ENCODE peak calls at places on chromosome 10, in four cellular contexts. L, T, R and M are unnamed samples.

GRCh38 chr10:128150045-128150493 is 23.8 kb upstream of the MKI67 start:
- DNase-seq in L (peak; percentile 32), T (no peak), R (peak; percentile 93), M (no peak)

GRCh38 chr10:34622914-34623313 is 192.2 kb downstream of the PARD3 start:
- DNase-seq in L (no peak), T (no peak), R (no peak), M (no peak)

GRCh38 chr10:69842020-69842419 is 40.3 kb downstream of the COL13A1 start:
- DNase-seq in L (no peak), T (no peak), R (no peak), M (no peak)

GRCh38 chr10:95289921-95290421 is 832 bp downstream of the PDLIM1 start:
- DNase-seq in L (no peak), T (no peak), R (no peak), M (no peak)

GRCh38 chr10:20466731-20467130 is 430.4 kb downstream of the NEBL start:
- DNase-seq in L (peak; percentile 63), T (peak; percentile 9), R (no peak), M (no peak)

GRCh38 chr10:100683545-100684127 is 61.7 kb upstream of the PAX2 start:
- DNase-seq in L (no peak), T (no peak), R (peak; percentile 38), M (no peak)

GRCh38 chr10:103038570-103038969 is 120.5 kb downstream of the CNNM2 start:
- DNase-seq in L (no peak), T (no peak), R (no peak), M (no peak)

GRCh38 chr10:80259405-80259871 is 30.0 kb downstream of the MAT1A start:
- DNase-seq in L (no peak), T (no peak), R (no peak), M (no peak)

GRCh38 chr10:47027812-47028260 is 116.6 kb downstream of the PTPN20 start:
- DNase-seq in L (no peak), T (no peak), R (no peak), M (peak; percentile 50)

GRCh38 chr10:99406149-99406548 is 24.3 kb downstream of the GOT1 start:
- DNase-seq in L (no peak), T (no peak), R (no peak), M (no peak)

GRCh38 chr10:70137135-70137534 is 4.5 kb upstream of the AIFM2 start:
- DNase-seq in L (no peak), T (no peak), R (no peak), M (peak; percentile 38)

GRCh38 chr10:15253951-15254807 is 85.7 kb upstream of the NMT2 start:
- DNase-seq in L (no peak), T (no peak), R (no peak), M (no peak)

GRCh38 chr10:62724465-62724864 is 80.1 kb upstream of the ADO start:
- DNase-seq in L (no peak), T (no peak), R (peak; percentile 9), M (no peak)

GRCh38 chr10:76874151-76874550 is 763.5 kb downstream of the KCNMA1 start:
- DNase-seq in L (peak; percentile 60), T (no peak), R (no peak), M (peak; percentile 77)

GRCh38 chr10:97124211-97124610 is 61.5 kb downstream of the SLIT1 start:
- DNase-seq in L (no peak), T (no peak), R (no peak), M (no peak)

GRCh38 chr10:111093741-111094380 is 17.0 kb downstream of the ADRA2A start:
- DNase-seq in L (peak; percentile 59), T (no peak), R (no peak), M (no peak)

GRCh38 chr10:34288634-34289033 is 526.5 kb downstream of the PARD3 start:
- DNase-seq in L (peak; percentile 86), T (no peak), R (no peak), M (no peak)

GRCh38 chr10:3500408-3500856 is 284.6 kb downstream of the KLF6 start:
- DNase-seq in L (peak; percentile 72), T (peak; percentile 21), R (no peak), M (peak; percentile 94)

GRCh38 chr10:35092851-35093250 is 2.7 kb upstream of the CUL2 start:
- DNase-seq in L (no peak), T (no peak), R (no peak), M (no peak)

DNA sequence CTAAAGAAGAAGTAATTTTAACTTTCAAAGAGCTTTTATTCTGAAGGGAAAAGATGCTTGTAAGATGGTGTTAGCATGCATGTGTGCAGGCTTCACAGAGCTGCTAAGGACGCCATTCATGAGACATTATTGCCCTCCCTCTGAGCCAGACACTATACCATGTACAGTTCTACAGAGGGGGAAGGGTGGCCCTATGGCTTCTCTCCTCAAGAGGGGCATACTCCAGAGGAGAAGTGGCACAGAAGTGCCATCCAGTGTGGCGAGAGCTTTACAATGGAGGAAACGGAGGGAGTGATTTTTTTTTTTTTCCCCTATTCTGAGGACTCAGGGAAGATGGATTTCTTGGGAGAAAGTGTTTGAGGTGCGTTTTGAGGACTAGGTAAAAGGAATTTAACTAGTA is 119.5 kb downstream of the BICC1 start:
- DNase-seq in L (no peak), T (no peak), R (no peak), M (no peak)
- H3K27me3 ChIP-seq in L (no peaks in the 10 kb centered on the region), T (no peaks in the 10 kb centered on the region), R (no peaks in the 10 kb centered on the region), M (no peaks in the 10 kb centered on the region)

GRCh38 chr10:51085204-51085603 is 10.9 kb downstream of the PRKG1 start:
- DNase-seq in L (no peak), T (no peak), R (no peak), M (no peak)

GRCh38 chr10:51079766-51080165 is 5.5 kb downstream of the PRKG1 start:
- DNase-seq in L (no peak), T (no peak), R (no peak), M (no peak)

GRCh38 chr10:51086695-51087094 is 12.4 kb downstream of the PRKG1 start:
- DNase-seq in L (no peak), T (no peak), R (no peak), M (no peak)

GRCh38 chr10:51082857-51083256 is 8.6 kb downstream of the PRKG1 start:
- DNase-seq in L (no peak), T (no peak), R (no peak), M (no peak)

DNA sequence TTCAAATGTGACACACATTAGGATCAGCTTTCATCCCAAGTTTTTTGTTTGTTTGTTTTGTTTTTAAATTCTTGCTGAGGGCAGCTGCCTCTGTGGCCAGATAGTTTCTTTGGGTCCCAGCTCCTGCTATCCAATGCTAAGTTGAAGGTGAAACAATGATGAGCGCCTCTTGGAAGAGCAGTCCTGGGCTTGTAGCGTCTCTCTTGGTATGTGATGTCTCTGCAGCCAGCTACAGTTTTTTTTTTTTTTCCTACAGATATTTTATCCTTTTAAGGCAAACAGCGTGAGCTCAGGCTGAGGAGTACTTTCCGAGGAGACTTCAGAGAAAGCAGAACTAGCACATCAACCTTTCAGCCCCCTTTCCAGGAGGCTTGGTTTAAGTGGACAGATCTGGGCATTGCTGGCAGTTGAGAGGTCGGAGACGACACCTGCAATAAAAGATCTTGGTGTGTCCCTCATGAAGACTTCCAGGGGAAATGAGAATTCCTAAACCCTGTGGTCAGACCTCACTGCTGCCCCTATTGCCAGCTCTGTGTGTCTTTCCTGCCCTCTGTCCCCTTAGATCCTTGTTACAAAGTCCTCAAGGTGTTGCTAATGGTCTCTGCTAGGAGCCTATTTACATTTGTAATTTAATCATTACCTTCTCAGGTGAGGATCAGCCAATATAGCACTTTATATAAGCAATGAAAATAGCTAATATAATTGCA is 9.1 kb downstream of the PRKG1 start:
- DNase-seq in L (no peak), T (no peak), R (no peak), M (no peak)
- H3K4me3 ChIP-seq in L (no peak overlapping the region), T (no peak overlapping the region), R (no peak overlapping the region), M (no peak overlapping the region)

GRCh38 chr10:22321156-22321711 is 335 bp downstream of the BMI1 start:
- DNase-seq in L (peak; percentile 44), T (no peak), R (peak; percentile 94), M (peak; percentile 64)
- H3K27me3 ChIP-seq in L (peaks cover 17% of the 10 kb centered on the region), T (peaks cover 14% of the 10 kb centered on the region), R (no peaks in the 10 kb centered on the region), M (peaks cover 4% of the 10 kb centered on the region)

GRCh38 chr10:86393401-86393800 is 26.8 kb upstream of the GRID1 start:
- DNase-seq in L (no peak), T (no peak), R (no peak), M (peak; percentile 40)
- H3K4me3 ChIP-seq in L (no peak overlapping the region), T (no peak overlapping the region), R (no peak overlapping the region), M (no peak overlapping the region)